ENCODE peak calls at places on chromosomes 4 and X, in four cellular contexts. I is osteocyte, B is AG04449, C is fibroblast of mammary gland. E is an unnamed sample.
A peak's percentile ranks its signal among the peaks of the same experiment; 100 is the strongest.

GRCh38 chrX:7889680-7890079 is 37.5 kb downstream of the PNPLA4 start:
- DNase-seq in B (no peak), I (no peak), C (peak; percentile 34), E (no peak)

GRCh38 chr4:176780995-176781738 is 11.6 kb downstream of the VEGFC start:
- DNase-seq in B (no peak), I (no peak), C (peak; percentile 83), E (no peak)

GRCh38 chr4:148173397-148174017 is 268.7 kb downstream of the NR3C2 start:
- DNase-seq in B (no peak), C (peak; percentile 49), I (no peak), E (no peak)

GRCh38 chr4:85773372-85773771 is 298.4 kb downstream of the ARHGAP24 start:
- DNase-seq in B (no peak), I (no peak), C (no peak), E (no peak)

GRCh38 chr4:173418636-173419035 is 19.7 kb upstream of the SCRG1 start:
- DNase-seq in I (no peak), B (no peak), C (no peak), E (no peak)

GRCh38 chr4:101222156-101222845 is 125.0 kb downstream of the PPP3CA start:
- DNase-seq in I (no peak), B (no peak), C (peak; percentile 25), E (no peak)

GRCh38 chr4:53050361-53050774 is 188.3 kb downstream of the RASL11B start:
- DNase-seq in C (no peak), I (no peak), B (no peak), E (no peak)

GRCh38 chr4:83043801-83044407 is 8.9 kb downstream of the COPS4 start:
- DNase-seq in I (no peak), C (peak; percentile 79), B (peak; percentile 28), E (no peak)

GRCh38 chrX:71627588-71628404 is 9.5 kb upstream of the CXCR3 start:
- DNase-seq in C (peak; percentile 35), I (no peak), B (no peak), E (no peak)

GRCh38 chr4:57342406-57342805 is 232.2 kb upstream of the IGFBP7 start:
- DNase-seq in C (peak; percentile 26), B (no peak), I (no peak), E (no peak)

GRCh38 chrX:21735038-21735752 is 22.7 kb downstream of the SMPX start:
- DNase-seq in C (peak; percentile 66), I (no peak), B (peak; percentile 42), E (no peak)

GRCh38 chr4:14856076-14856926 is 146.0 kb upstream of the CPEB2 start:
- DNase-seq in B (peak; percentile 95), C (peak; percentile 100), I (no peak), E (no peak)

GRCh38 chrX:123665197-123665596 is 67.7 kb downstream of the THOC2 start:
- DNase-seq in B (no peak), C (peak; percentile 45), I (no peak), E (no peak)

GRCh38 chrX:72126048-72126415 is 5.7 kb downstream of the RTL5 start:
- DNase-seq in B (no peak), C (peak; percentile 24), I (no peak), E (no peak)

GRCh38 chr4:157739237-157739636 is 433.6 kb downstream of the GASK1B start:
- DNase-seq in B (no peak), C (peak; percentile 58), I (no peak), E (no peak)

GRCh38 chrX:74118503-74118902 is 185.5 kb upstream of the ZCCHC13 start:
- DNase-seq in B (no peak), I (no peak), C (no peak), E (no peak)

GRCh38 chrX:154476821-154477220 is 2.3 kb downstream of the LAGE3 start:
- DNase-seq in B (no peak), C (no peak), I (no peak), E (no peak)

GRCh38 chr4:189092596-189092995 is 848.1 kb upstream of the FRG1 start:
- DNase-seq in C (no peak), I (no peak), B (no peak), E (no peak)

GRCh38 chrX:107659768-107660167 is 31.5 kb downstream of the PRPS1 start:
- DNase-seq in C (peak; percentile 73), I (no peak), B (no peak), E (no peak)

GRCh38 chr4:14168919-14169318 is 541.4 kb upstream of the BOD1L1 start:
- DNase-seq in C (peak; percentile 96), I (no peak), B (peak; percentile 44), E (no peak)

GRCh38 chrX:49610718-49611310 is 12.0 kb downstream of the GAGE1 start:
- DNase-seq in I (no peak), B (no peak), C (no peak), E (no peak)

GRCh38 chrX:153412746-153413720 is 1.8 kb downstream of the ZFP92 start:
- DNase-seq in B (no peak), C (no peak), I (no peak), E (no peak)

GRCh38 chr4:10164877-10165283 is 48.3 kb upstream of the WDR1 start:
- DNase-seq in I (no peak), B (no peak), C (peak; percentile 52), E (no peak)

GRCh38 chr4:132062611-132063239 is 1086.4 kb upstream of the PCDH10 start:
- DNase-seq in B (no peak), I (no peak), C (no peak), E (no peak)

GRCh38 chr4:15479089-15479912 is 9.6 kb downstream of the CC2D2A start:
- DNase-seq in I (peak; percentile 88), C (peak; percentile 91), B (peak; percentile 42), E (no peak)

GRCh38 chr4:15042529-15043167 is 40.4 kb downstream of the CPEB2 start:
- DNase-seq in B (no peak), C (no peak), I (no peak), E (no peak)

GRCh38 chr4:40264497-40264896 is 67.7 kb downstream of the RHOH start:
- DNase-seq in B (no peak), C (peak; percentile 86), I (no peak), E (no peak)

GRCh38 chr4:140250989-140251552 is 97.1 kb upstream of the MAML3 start:
- DNase-seq in I (no peak), B (no peak), C (no peak), E (no peak)

GRCh38 chrX:101383679-101384078 is 2.3 kb downstream of the BTK start:
- DNase-seq in B (no peak), I (no peak), C (no peak), E (no peak)

GRCh38 chrX:53441531-53442321 is 7.6 kb upstream of the HSD17B10 start:
- DNase-seq in B (no peak), C (peak; percentile 66), I (peak; percentile 92), E (no peak)

GRCh38 chrX:47302396-47302795 is 68.0 kb upstream of the ZNF157 start:
- DNase-seq in B (no peak), I (no peak), C (no peak), E (no peak)

GRCh38 chrX:67917412-67918010 is 373.7 kb downstream of the AR start:
- DNase-seq in I (no peak), C (no peak), B (no peak), E (no peak)

GRCh38 chrX:96183843-96184242 is 500.8 kb upstream of the DIAPH2 start:
- DNase-seq in B (no peak), C (peak; percentile 16), I (no peak), E (no peak)
- TF ChIP-seq CTCF in B (no peak), C (peak; percentile 49), I (peak; percentile 46), E (no peak)

DNA sequence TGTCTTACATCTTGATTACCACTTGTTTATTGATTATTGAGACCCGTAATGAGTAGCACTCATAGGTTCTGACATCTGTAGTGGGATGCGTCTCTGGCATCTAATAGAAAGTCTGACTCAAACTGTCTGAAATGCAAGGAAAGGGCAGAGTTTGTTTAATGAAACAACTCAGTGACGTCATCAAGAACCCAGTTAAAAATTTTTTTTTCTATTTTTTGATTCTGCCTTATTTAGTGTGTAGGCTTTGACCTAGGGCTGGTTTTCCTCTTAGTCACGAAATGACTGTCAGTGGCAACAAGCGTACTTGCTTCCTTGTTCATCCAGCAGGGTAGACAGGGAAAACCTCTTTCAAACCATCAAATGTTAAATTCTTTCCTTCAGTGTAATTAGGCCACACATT is 3.1 kb upstream of the CDKL5 start:
- DNase-seq in I (peak; percentile 27), B (peak; percentile 53), C (peak; percentile 88), E (no peak)
- TF ChIP-seq CTCF in I (no peak), B (peak; percentile 4), C (no peak), E (no peak)

GRCh38 chrX:126141014-126141413 is 25.1 kb downstream of the DCAF12L2 start:
- DNase-seq in I (no peak), B (no peak), C (no peak), E (no peak)

DNA sequence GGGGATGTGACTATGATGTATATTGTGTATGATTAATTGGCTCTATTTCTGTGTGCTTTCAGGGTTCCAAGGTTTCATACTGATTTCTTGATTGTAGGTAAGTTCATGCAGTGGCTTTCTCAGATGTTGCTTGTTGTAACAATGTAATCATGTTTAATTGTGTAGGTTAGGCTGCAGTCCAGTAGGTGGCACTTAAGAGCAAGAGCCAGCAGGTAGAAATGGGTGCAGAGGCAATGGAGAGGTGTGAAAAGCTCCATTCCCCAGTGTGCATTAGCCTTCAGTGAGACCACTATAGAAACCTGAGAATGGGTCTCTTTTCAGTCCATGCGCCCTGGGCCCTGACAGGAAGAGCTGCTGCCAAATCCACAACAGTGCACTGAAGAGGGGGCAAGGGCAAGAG is 28.2 kb downstream of the DCAF12L2 start:
- DNase-seq in I (no peak), C (no peak), B (no peak), E (no peak)
- TF ChIP-seq CTCF in I (no peak), C (peak; percentile 10), B (no peak), E (no peak)

GRCh38 chr4:152666946-152667345 is 12.9 kb downstream of the TMEM154 start:
- DNase-seq in B (no peak), I (no peak), C (no peak), E (no peak)

GRCh38 chr4:152661649-152662048 is 18.1 kb downstream of the TMEM154 start:
- DNase-seq in B (no peak), C (no peak), I (no peak), E (no peak)

GRCh38 chr4:152665691-152666410 is 13.9 kb downstream of the TMEM154 start:
- DNase-seq in B (no peak), I (no peak), C (no peak), E (no peak)

GRCh38 chr4:152660526-152660925 is 19.3 kb downstream of the TMEM154 start:
- DNase-seq in I (no peak), B (no peak), C (no peak), E (no peak)

GRCh38 chr4:152663203-152664066 is 16.4 kb downstream of the TMEM154 start:
- DNase-seq in B (no peak), I (no peak), C (peak; percentile 14), E (no peak)
- TF ChIP-seq CTCF in B (no peak), I (no peak), C (no peak), E (no peak)

GRCh38 chr4:88146891-88147290 is 11.5 kb downstream of the ABCG2 start:
- DNase-seq in B (no peak), I (no peak), C (no peak), E (no peak)
- TF ChIP-seq CTCF in B (no peak), I (no peak), C (no peak), E (no peak)

GRCh38 chrX:119693032-119693995 is at the start of gene SEPTIN6:
- DNase-seq in B (no peak), C (peak; percentile 46), I (peak; percentile 90), E (no peak)
- TF ChIP-seq CTCF in B (peak; percentile 7), C (no peak), I (peak; percentile 20), E (no peak)